ENCODE peak calls at places on chromosomes 16 and 17, in four cellular contexts. One of them, this sample, is unnamed.

GRCh38 chr17:67974598-67975066 is 21.6 kb downstream of the C17orf58 start:
- DNase-seq in prostate gland: no peak
- DNase-seq in GM23338: peak
- DNase-seq in suprapubic skin: no peak
- DNase-seq in this sample: no peak

GRCh38 chr17:61349350-61349749 is 50.3 kb upstream of the TBX2 start:
- DNase-seq in GM23338: no peak
- DNase-seq in prostate gland: no peak
- DNase-seq in suprapubic skin: no peak
- DNase-seq in this sample: no peak

GRCh38 chr17:72974605-72975232 is 117.8 kb downstream of the SLC39A11 start:
- DNase-seq in GM23338: no peak
- DNase-seq in suprapubic skin: no peak
- DNase-seq in prostate gland: no peak
- DNase-seq in this sample: peak

GRCh38 chr16:89404561-89404960 is 85.8 kb downstream of the ANKRD11 start:
- DNase-seq in suprapubic skin: no peak
- DNase-seq in GM23338: no peak
- DNase-seq in prostate gland: peak
- DNase-seq in this sample: peak

GRCh38 chr17:67312265-67312664 is 54.1 kb downstream of the PSMD12 start:
- DNase-seq in suprapubic skin: no peak
- DNase-seq in prostate gland: no peak
- DNase-seq in GM23338: no peak
- DNase-seq in this sample: no peak

GRCh38 chr16:49500211-49500610 is 126.6 kb downstream of the C16orf78 start:
- DNase-seq in GM23338: no peak
- DNase-seq in prostate gland: no peak
- DNase-seq in suprapubic skin: peak
- DNase-seq in this sample: no peak

GRCh38 chr17:43927101-43927935 is 15.0 kb downstream of the PPY start:
- DNase-seq in GM23338: no peak
- DNase-seq in prostate gland: peak
- DNase-seq in suprapubic skin: no peak
- DNase-seq in this sample: peak

GRCh38 chr16:15553313-15554088 is 89.5 kb downstream of the MARF1 start:
- DNase-seq in GM23338: no peak
- DNase-seq in suprapubic skin: no peak
- DNase-seq in prostate gland: no peak
- DNase-seq in this sample: no peak

GRCh38 chr17:39920218-39921210 is 2.1 kb upstream of the GSDMB start:
- DNase-seq in prostate gland: no peak
- DNase-seq in GM23338: peak
- DNase-seq in suprapubic skin: no peak
- DNase-seq in this sample: no peak

DNA sequence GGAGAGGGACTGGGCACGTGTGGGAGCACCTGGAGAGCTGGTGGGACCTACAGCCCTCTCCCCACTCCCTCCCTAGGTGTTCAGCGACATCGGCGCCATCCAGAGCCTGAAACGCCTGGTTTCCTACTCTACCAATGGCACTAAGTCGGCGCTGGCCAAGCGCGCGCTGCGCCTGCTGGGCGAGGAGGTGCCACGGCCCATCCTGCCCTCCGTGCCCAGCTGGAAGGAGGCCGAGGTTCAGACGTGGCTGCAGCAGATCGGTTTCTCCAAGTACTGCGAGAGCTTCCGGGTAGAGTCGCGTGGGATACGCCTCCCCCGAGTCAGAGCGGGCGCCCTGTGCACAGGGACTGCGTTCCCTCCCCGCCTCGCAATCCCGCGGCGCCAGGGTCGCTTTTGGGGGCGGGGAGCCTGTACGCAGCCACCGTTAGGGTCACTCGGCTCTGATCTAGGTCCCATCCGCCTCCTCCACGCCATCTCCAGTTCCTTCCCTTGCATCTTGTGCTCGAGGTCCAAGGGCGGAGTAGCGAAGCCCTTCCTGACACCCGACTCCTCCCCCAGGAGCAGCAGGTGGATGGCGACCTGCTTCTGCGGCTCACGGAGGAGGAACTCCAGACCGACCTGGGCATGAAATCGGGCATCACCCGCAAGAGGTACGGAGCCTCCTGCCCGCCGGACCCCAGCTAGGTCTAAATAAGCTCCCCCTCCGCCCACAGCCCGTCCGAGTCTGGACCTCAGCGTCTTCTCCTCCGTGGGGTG is 13.0 kb downstream of the SARM1 start:
- DNase-seq in prostate gland: peak
- DNase-seq in suprapubic skin: peak
- DNase-seq in GM23338: peak
- DNase-seq in this sample: peak
- H3K4me3 ChIP-seq in prostate gland: peak
- H3K4me3 ChIP-seq in suprapubic skin: peak
- H3K4me3 ChIP-seq in GM23338: peak
- H3K4me3 ChIP-seq in this sample: peak

DNA sequence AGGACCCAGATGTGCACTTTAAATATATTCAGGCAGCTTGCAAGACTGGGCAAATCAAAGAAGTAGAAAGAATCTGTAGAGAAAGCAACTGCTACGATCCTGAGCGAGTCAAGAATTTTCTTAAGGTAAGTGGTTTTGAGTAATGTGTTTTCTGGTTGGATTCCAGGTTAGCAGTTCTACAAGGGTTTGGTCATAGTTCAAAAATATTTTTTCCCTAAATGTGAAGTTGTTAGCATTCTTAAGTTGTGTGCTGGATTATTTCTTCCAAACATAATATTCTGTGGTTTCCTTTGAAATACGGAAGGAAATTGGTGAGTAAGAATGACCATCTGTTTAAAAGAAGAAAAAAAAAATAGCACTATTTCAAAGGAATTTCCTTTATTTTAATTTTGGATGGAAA is 38.4 kb downstream of the PTRH2 start:
- DNase-seq in prostate gland: no peak
- DNase-seq in suprapubic skin: no peak
- DNase-seq in GM23338: no peak
- DNase-seq in this sample: no peak
- TF ChIP-seq POLR2AphosphoS5 in prostate gland: no peak
- TF ChIP-seq POLR2AphosphoS5 in suprapubic skin: no peak
- TF ChIP-seq POLR2AphosphoS5 in GM23338: no peak
- TF ChIP-seq POLR2AphosphoS5 in this sample: no peak

DNA sequence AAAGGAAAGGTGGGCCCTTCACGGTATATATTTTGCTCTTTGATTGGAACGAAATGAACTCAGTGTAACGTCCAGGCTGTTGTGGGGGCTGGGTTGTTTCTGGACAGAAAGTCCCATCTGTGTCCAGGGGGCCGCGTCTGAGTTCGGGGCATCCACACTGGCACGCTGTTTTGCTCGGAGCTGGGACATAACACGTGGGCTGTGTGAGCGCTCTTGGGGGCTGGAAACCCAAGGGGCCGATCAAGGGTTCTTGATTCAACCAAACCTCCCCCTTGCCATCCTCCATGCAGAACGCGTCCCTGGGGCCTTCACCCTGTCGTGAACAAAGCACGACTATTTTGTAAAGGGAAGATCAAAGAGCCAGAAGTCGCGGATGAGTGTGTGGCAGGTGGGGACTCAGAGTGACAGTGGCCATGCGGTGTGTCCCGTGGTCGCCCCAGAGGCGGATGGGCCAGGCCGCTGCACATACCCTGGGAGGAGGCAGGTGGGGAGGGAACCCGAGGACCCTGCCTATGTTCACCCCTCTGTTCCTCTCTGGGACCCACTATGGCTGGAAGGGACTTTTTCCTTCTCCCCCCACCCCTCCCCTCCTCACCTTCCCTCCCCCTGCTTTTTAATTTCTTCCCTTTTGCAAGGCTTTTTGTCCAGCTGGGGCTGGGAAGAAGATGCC is 387.2 kb downstream of the SEC14L1 start:
- DNase-seq in suprapubic skin: peak
- DNase-seq in GM23338: no peak
- DNase-seq in prostate gland: no peak
- DNase-seq in this sample: no peak
- H3K4me3 ChIP-seq in suprapubic skin: peak
- H3K4me3 ChIP-seq in GM23338: peak
- H3K4me3 ChIP-seq in prostate gland: peak
- H3K4me3 ChIP-seq in this sample: no peak

GRCh38 chr17:49881054-49881402 is 33.2 kb upstream of the TAC4 start:
- DNase-seq in suprapubic skin: no peak
- DNase-seq in GM23338: peak
- DNase-seq in prostate gland: no peak
- DNase-seq in this sample: no peak
- TF ChIP-seq POLR2AphosphoS5 in suprapubic skin: no peak
- TF ChIP-seq POLR2AphosphoS5 in GM23338: no peak
- TF ChIP-seq POLR2AphosphoS5 in prostate gland: no peak
- TF ChIP-seq POLR2AphosphoS5 in this sample: no peak

GRCh38 chr16:31199430-31200041 is 3.0 kb downstream of the PYCARD start:
- DNase-seq in suprapubic skin: no peak
- DNase-seq in prostate gland: no peak
- DNase-seq in GM23338: no peak
- DNase-seq in this sample: no peak

GRCh38 chr16:31204871-31205666 is 2.5 kb upstream of the PYCARD start:
- DNase-seq in GM23338: no peak
- DNase-seq in prostate gland: no peak
- DNase-seq in suprapubic skin: no peak
- DNase-seq in this sample: no peak

GRCh38 chr16:31202402-31203385 is at the start of gene PYCARD:
- DNase-seq in suprapubic skin: peak
- DNase-seq in prostate gland: peak
- DNase-seq in GM23338: peak
- DNase-seq in this sample: peak

GRCh38 chr16:31200821-31201510 is 1.6 kb downstream of the PYCARD start:
- DNase-seq in suprapubic skin: no peak
- DNase-seq in GM23338: no peak
- DNase-seq in prostate gland: no peak
- DNase-seq in this sample: no peak

DNA sequence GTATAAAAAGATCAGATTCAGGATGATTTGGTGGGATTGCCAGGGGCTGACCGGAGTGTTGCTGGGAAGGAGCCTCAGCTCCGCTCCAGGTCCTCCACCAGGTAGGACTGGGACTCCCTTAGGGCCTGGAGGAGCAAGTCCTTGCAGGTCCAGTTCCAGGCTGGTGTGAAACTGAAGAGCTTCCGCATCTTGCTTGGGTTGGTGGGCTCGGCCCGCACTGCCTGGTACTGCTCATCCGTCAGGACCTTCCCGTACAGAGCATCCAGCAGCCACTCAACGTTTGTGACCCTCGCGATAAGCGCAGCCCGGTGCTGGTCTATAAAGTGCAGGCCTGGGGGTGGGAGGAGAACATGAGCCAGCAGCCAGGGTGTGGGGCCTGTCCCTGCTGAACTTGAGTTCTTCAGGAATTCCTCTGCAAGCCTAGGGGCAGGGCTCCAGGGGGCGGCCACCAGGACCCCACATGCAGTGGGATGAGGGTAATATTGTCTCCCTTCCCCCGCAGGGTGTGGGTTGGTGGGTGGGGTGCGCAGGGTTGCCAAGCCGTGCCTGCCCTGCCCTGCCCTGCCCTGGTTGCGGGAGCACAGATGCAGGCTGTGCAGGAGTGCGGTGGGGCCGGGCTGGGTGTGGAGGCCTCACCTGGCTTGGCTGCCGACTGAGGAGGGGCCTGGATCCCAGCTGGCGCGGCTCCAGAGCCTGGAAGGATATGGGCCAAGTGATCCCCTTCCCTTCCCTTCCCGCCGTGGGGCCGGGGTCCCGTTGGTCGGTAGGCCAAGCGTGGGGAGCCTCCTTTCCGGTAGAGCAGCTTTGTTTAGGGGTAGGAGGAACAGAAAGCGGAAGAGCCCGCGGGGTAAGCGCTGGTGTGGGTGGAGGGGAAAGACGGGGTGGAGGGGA is 804 bp downstream of the PYCARD start:
- DNase-seq in GM23338: peak
- DNase-seq in suprapubic skin: peak
- DNase-seq in prostate gland: no peak
- DNase-seq in this sample: peak
- H3K4me3 ChIP-seq in GM23338: peak
- H3K4me3 ChIP-seq in suprapubic skin: peak
- H3K4me3 ChIP-seq in prostate gland: peak
- H3K4me3 ChIP-seq in this sample: peak

GRCh38 chr16:26791166-26791565 is 275.6 kb upstream of the C16orf82 start:
- DNase-seq in GM23338: no peak
- DNase-seq in suprapubic skin: no peak
- DNase-seq in prostate gland: no peak
- DNase-seq in this sample: no peak

GRCh38 chr16:26795184-26795583 is 271.5 kb upstream of the C16orf82 start:
- DNase-seq in suprapubic skin: no peak
- DNase-seq in prostate gland: no peak
- DNase-seq in GM23338: peak
- DNase-seq in this sample: no peak
- TF ChIP-seq POLR2AphosphoS5 in suprapubic skin: no peak
- TF ChIP-seq POLR2AphosphoS5 in prostate gland: no peak
- TF ChIP-seq POLR2AphosphoS5 in GM23338: no peak
- TF ChIP-seq POLR2AphosphoS5 in this sample: no peak

GRCh38 chr16:83900611-83901010 is 1.7 kb downstream of the MLYCD start:
- DNase-seq in GM23338: no peak
- DNase-seq in suprapubic skin: no peak
- DNase-seq in prostate gland: no peak
- DNase-seq in this sample: no peak

GRCh38 chr16:83906690-83907089 is 7.8 kb downstream of the MLYCD start:
- DNase-seq in suprapubic skin: no peak
- DNase-seq in GM23338: no peak
- DNase-seq in prostate gland: no peak
- DNase-seq in this sample: no peak

GRCh38 chr16:83907111-83907510 is 8.2 kb downstream of the MLYCD start:
- DNase-seq in prostate gland: no peak
- DNase-seq in suprapubic skin: no peak
- DNase-seq in GM23338: no peak
- DNase-seq in this sample: no peak

GRCh38 chr16:83901101-83901500 is 2.2 kb downstream of the MLYCD start:
- DNase-seq in suprapubic skin: no peak
- DNase-seq in prostate gland: no peak
- DNase-seq in GM23338: no peak
- DNase-seq in this sample: no peak

DNA sequence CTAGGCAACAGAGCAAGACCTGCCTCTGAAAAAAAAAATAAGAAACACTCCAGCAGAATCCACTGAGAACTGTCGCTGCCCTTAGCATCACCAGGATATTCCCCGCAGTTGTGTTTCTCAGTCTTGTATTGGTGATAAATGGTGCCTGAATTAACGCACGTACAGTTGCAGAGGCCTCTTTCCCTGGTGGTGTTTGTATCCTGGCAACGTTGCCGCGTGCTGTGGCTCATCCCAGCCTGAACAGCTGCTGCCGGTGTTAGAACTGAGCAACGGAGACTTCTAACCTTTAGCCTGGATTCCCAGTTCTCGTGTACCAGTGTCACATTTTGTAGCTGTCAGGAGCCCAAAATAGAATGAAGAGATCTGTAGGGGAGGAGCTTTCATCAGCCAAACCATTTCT is 4.8 kb downstream of the MLYCD start:
- DNase-seq in suprapubic skin: no peak
- DNase-seq in GM23338: no peak
- DNase-seq in prostate gland: no peak
- DNase-seq in this sample: peak
- H3K4me3 ChIP-seq in suprapubic skin: no peak
- H3K4me3 ChIP-seq in GM23338: no peak
- H3K4me3 ChIP-seq in prostate gland: no peak
- H3K4me3 ChIP-seq in this sample: no peak

DNA sequence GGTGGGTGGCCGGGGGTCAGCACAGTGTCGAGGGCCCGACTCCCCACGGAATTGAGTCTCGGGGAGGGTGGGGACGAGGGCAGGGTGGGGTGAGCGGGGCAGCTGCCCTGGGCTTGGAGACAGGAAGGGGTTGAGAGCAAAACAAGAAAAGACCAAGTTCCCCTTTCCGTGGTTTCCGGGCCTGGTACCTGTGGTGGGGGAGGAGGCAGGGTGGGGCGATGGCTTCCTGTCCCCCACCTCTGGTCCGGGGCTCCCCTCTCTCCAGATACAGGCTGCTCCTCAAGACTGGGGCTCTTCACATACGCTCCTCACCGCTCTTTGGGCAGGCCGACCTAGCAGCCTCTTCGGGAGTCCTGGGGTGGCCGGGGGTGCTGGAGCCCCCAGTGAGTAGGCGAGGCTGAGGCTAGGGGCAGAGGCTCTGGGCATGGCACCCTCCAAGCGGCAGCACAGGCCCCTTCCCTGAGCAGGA is 593 bp downstream of the CORO1A start:
- DNase-seq in GM23338: peak
- DNase-seq in suprapubic skin: peak
- DNase-seq in prostate gland: no peak
- DNase-seq in this sample: peak
- TF ChIP-seq POLR2AphosphoS5 in GM23338: no peak
- TF ChIP-seq POLR2AphosphoS5 in suprapubic skin: no peak
- TF ChIP-seq POLR2AphosphoS5 in prostate gland: no peak
- TF ChIP-seq POLR2AphosphoS5 in this sample: peak